ENCODE peak calls at places on chromosomes 5 and 9, in ten cellular contexts. One of them, this sample, is unnamed.

GRCh38 chr9:106417685-106418084 is 445.3 kb upstream of the ZNF462 start:
- DNase-seq in D721Med: no peak
- DNase-seq in fibroblast of mammary gland: no peak
- DNase-seq in IMR-90: no peak
- DNase-seq in A549: no peak
- DNase-seq in Calu3: no peak
- DNase-seq in OCI-LY7: no peak
- DNase-seq in CD14-positive monocyte: no peak
- DNase-seq in transverse colon: no peak
- DNase-seq in upper lobe of right lung: no peak
- DNase-seq in this sample: no peak

GRCh38 chr9:20384642-20385041 is 237.7 kb downstream of the MLLT3 start:
- DNase-seq in fibroblast of mammary gland: peak
- DNase-seq in A549: no peak
- DNase-seq in D721Med: no peak
- DNase-seq in IMR-90: no peak
- DNase-seq in transverse colon: no peak
- DNase-seq in CD14-positive monocyte: no peak
- DNase-seq in Calu3: no peak
- DNase-seq in upper lobe of right lung: no peak
- DNase-seq in OCI-LY7: no peak
- DNase-seq in this sample: no peak

GRCh38 chr9:112132356-112132755 is 42.7 kb downstream of the SUSD1 start:
- DNase-seq in A549: no peak
- DNase-seq in IMR-90: peak
- DNase-seq in upper lobe of right lung: no peak
- DNase-seq in Calu3: no peak
- DNase-seq in OCI-LY7: no peak
- DNase-seq in fibroblast of mammary gland: no peak
- DNase-seq in transverse colon: no peak
- DNase-seq in CD14-positive monocyte: no peak
- DNase-seq in D721Med: no peak
- DNase-seq in this sample: no peak

GRCh38 chr5:178058321-178059012 is 54.9 kb upstream of the N4BP3 start:
- DNase-seq in upper lobe of right lung: no peak
- DNase-seq in A549: no peak
- DNase-seq in IMR-90: no peak
- DNase-seq in transverse colon: no peak
- DNase-seq in OCI-LY7: no peak
- DNase-seq in CD14-positive monocyte: no peak
- DNase-seq in Calu3: no peak
- DNase-seq in fibroblast of mammary gland: no peak
- DNase-seq in D721Med: no peak
- DNase-seq in this sample: no peak

GRCh38 chr9:18829858-18830257 is 203.2 kb downstream of the SAXO1 start:
- DNase-seq in Calu3: no peak
- DNase-seq in A549: no peak
- DNase-seq in fibroblast of mammary gland: peak
- DNase-seq in IMR-90: peak
- DNase-seq in D721Med: no peak
- DNase-seq in upper lobe of right lung: no peak
- DNase-seq in OCI-LY7: no peak
- DNase-seq in transverse colon: no peak
- DNase-seq in CD14-positive monocyte: no peak
- DNase-seq in this sample: no peak

GRCh38 chr9:19057033-19057432 is 7.8 kb downstream of the RRAGA start:
- DNase-seq in OCI-LY7: no peak
- DNase-seq in fibroblast of mammary gland: no peak
- DNase-seq in transverse colon: no peak
- DNase-seq in A549: no peak
- DNase-seq in CD14-positive monocyte: no peak
- DNase-seq in Calu3: no peak
- DNase-seq in D721Med: no peak
- DNase-seq in upper lobe of right lung: no peak
- DNase-seq in IMR-90: no peak
- DNase-seq in this sample: no peak

GRCh38 chr9:128718047-128718446 is 5.9 kb downstream of the ZDHHC12 start:
- DNase-seq in transverse colon: no peak
- DNase-seq in CD14-positive monocyte: peak
- DNase-seq in fibroblast of mammary gland: no peak
- DNase-seq in D721Med: no peak
- DNase-seq in IMR-90: no peak
- DNase-seq in upper lobe of right lung: no peak
- DNase-seq in OCI-LY7: no peak
- DNase-seq in Calu3: no peak
- DNase-seq in A549: no peak
- DNase-seq in this sample: no peak

GRCh38 chr5:179882338-179882737 is 23.7 kb upstream of the MRNIP start:
- DNase-seq in Calu3: no peak
- DNase-seq in D721Med: no peak
- DNase-seq in upper lobe of right lung: no peak
- DNase-seq in fibroblast of mammary gland: no peak
- DNase-seq in OCI-LY7: no peak
- DNase-seq in transverse colon: no peak
- DNase-seq in IMR-90: no peak
- DNase-seq in CD14-positive monocyte: no peak
- DNase-seq in A549: no peak
- DNase-seq in this sample: no peak

GRCh38 chr5:32707394-32707997 is 3.6 kb upstream of the NPR3 start:
- DNase-seq in CD14-positive monocyte: no peak
- DNase-seq in Calu3: no peak
- DNase-seq in fibroblast of mammary gland: peak
- DNase-seq in A549: peak
- DNase-seq in D721Med: no peak
- DNase-seq in transverse colon: no peak
- DNase-seq in upper lobe of right lung: no peak
- DNase-seq in IMR-90: peak
- DNase-seq in OCI-LY7: peak
- DNase-seq in this sample: peak

GRCh38 chr5:23820764-23821471 is 313.5 kb downstream of the PRDM9 start:
- DNase-seq in CD14-positive monocyte: no peak
- DNase-seq in OCI-LY7: peak
- DNase-seq in fibroblast of mammary gland: peak
- DNase-seq in Calu3: peak
- DNase-seq in D721Med: no peak
- DNase-seq in IMR-90: peak
- DNase-seq in transverse colon: no peak
- DNase-seq in A549: peak
- DNase-seq in upper lobe of right lung: no peak
- DNase-seq in this sample: no peak

GRCh38 chr9:91744114-91744513 is 205.9 kb downstream of the ROR2 start:
- DNase-seq in upper lobe of right lung: no peak
- DNase-seq in OCI-LY7: no peak
- DNase-seq in IMR-90: no peak
- DNase-seq in transverse colon: no peak
- DNase-seq in CD14-positive monocyte: no peak
- DNase-seq in Calu3: no peak
- DNase-seq in A549: no peak
- DNase-seq in fibroblast of mammary gland: no peak
- DNase-seq in D721Med: no peak
- DNase-seq in this sample: no peak

GRCh38 chr9:12819436-12820185 is 44.8 kb downstream of the LURAP1L start:
- DNase-seq in OCI-LY7: peak
- DNase-seq in A549: peak
- DNase-seq in CD14-positive monocyte: no peak
- DNase-seq in D721Med: peak
- DNase-seq in IMR-90: no peak
- DNase-seq in upper lobe of right lung: no peak
- DNase-seq in Calu3: peak
- DNase-seq in transverse colon: peak
- DNase-seq in fibroblast of mammary gland: peak
- DNase-seq in this sample: peak

GRCh38 chr9:13857521-13857920 is 456.4 kb downstream of the NFIB start:
- DNase-seq in upper lobe of right lung: no peak
- DNase-seq in fibroblast of mammary gland: peak
- DNase-seq in CD14-positive monocyte: no peak
- DNase-seq in IMR-90: peak
- DNase-seq in Calu3: no peak
- DNase-seq in OCI-LY7: no peak
- DNase-seq in D721Med: no peak
- DNase-seq in A549: no peak
- DNase-seq in transverse colon: no peak
- DNase-seq in this sample: no peak

GRCh38 chr5:158537343-158537742 is 562.4 kb downstream of the EBF1 start:
- DNase-seq in Calu3: no peak
- DNase-seq in transverse colon: no peak
- DNase-seq in fibroblast of mammary gland: no peak
- DNase-seq in D721Med: no peak
- DNase-seq in A549: no peak
- DNase-seq in upper lobe of right lung: no peak
- DNase-seq in OCI-LY7: no peak
- DNase-seq in IMR-90: no peak
- DNase-seq in CD14-positive monocyte: no peak
- DNase-seq in this sample: no peak

GRCh38 chr9:97411440-97411788 is 482 bp upstream of the TDRD7 start:
- DNase-seq in fibroblast of mammary gland: no peak
- DNase-seq in transverse colon: no peak
- DNase-seq in CD14-positive monocyte: no peak
- DNase-seq in A549: no peak
- DNase-seq in Calu3: no peak
- DNase-seq in OCI-LY7: no peak
- DNase-seq in IMR-90: no peak
- DNase-seq in upper lobe of right lung: no peak
- DNase-seq in D721Med: no peak
- DNase-seq in this sample: no peak

DNA sequence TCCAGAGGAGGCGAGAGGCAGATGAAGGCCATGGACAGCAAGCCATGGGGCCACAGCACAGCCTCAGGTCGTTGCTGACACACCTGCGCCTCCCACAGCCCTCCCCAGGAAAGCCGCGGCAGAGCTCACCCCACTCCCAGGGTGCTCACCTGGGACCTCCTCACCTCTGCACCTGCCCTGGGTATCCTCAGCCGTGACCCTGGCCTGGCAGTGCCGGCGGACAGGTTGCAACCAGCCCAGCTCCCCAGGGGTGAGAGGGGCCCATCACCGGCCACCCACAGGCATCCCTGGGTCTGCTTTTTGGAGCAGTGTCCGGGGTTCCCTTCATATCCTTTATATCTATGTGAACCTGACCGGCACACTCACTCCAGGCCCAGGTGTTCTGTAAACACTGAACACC is 30.4 kb upstream of the FCN1 start:
- DNase-seq in OCI-LY7: no peak
- DNase-seq in D721Med: no peak
- DNase-seq in IMR-90: no peak
- DNase-seq in fibroblast of mammary gland: no peak
- DNase-seq in upper lobe of right lung: no peak
- DNase-seq in A549: no peak
- DNase-seq in CD14-positive monocyte: no peak
- DNase-seq in Calu3: no peak
- DNase-seq in transverse colon: no peak
- DNase-seq in this sample: no peak
- TF ChIP-seq CTCF in OCI-LY7: peak
- TF ChIP-seq CTCF in D721Med: no peak
- TF ChIP-seq CTCF in IMR-90: no peak
- TF ChIP-seq CTCF in fibroblast of mammary gland: no peak
- TF ChIP-seq CTCF in upper lobe of right lung: no peak
- TF ChIP-seq CTCF in A549: no peak
- TF ChIP-seq CTCF in CD14-positive monocyte: no peak
- TF ChIP-seq CTCF in Calu3: no peak
- TF ChIP-seq CTCF in transverse colon: no peak
- TF ChIP-seq CTCF in this sample: no peak

GRCh38 chr9:82492274-82492673 is 503.7 kb downstream of the SPATA31D1 start:
- DNase-seq in D721Med: no peak
- DNase-seq in transverse colon: no peak
- DNase-seq in CD14-positive monocyte: no peak
- DNase-seq in IMR-90: no peak
- DNase-seq in fibroblast of mammary gland: no peak
- DNase-seq in A549: no peak
- DNase-seq in OCI-LY7: peak
- DNase-seq in Calu3: no peak
- DNase-seq in upper lobe of right lung: no peak
- DNase-seq in this sample: no peak
- TF ChIP-seq CTCF in D721Med: no peak
- TF ChIP-seq CTCF in transverse colon: no peak
- TF ChIP-seq CTCF in CD14-positive monocyte: no peak
- TF ChIP-seq CTCF in IMR-90: peak
- TF ChIP-seq CTCF in fibroblast of mammary gland: no peak
- TF ChIP-seq CTCF in A549: peak
- TF ChIP-seq CTCF in OCI-LY7: peak
- TF ChIP-seq CTCF in Calu3: no peak
- TF ChIP-seq CTCF in upper lobe of right lung: no peak
- TF ChIP-seq CTCF in this sample: no peak

GRCh38 chr9:78592866-78593265 is 295.9 kb downstream of the PSAT1 start:
- DNase-seq in A549: no peak
- DNase-seq in OCI-LY7: no peak
- DNase-seq in CD14-positive monocyte: no peak
- DNase-seq in fibroblast of mammary gland: peak
- DNase-seq in Calu3: no peak
- DNase-seq in transverse colon: no peak
- DNase-seq in upper lobe of right lung: no peak
- DNase-seq in IMR-90: peak
- DNase-seq in D721Med: no peak
- DNase-seq in this sample: no peak
- TF ChIP-seq CTCF in A549: no peak
- TF ChIP-seq CTCF in OCI-LY7: no peak
- TF ChIP-seq CTCF in CD14-positive monocyte: no peak
- TF ChIP-seq CTCF in fibroblast of mammary gland: no peak
- TF ChIP-seq CTCF in Calu3: no peak
- TF ChIP-seq CTCF in transverse colon: no peak
- TF ChIP-seq CTCF in upper lobe of right lung: no peak
- TF ChIP-seq CTCF in IMR-90: no peak
- TF ChIP-seq CTCF in D721Med: no peak
- TF ChIP-seq CTCF in this sample: no peak

GRCh38 chr5:31269259-31269658 is 75.8 kb downstream of the CDH6 start:
- DNase-seq in IMR-90: no peak
- DNase-seq in OCI-LY7: no peak
- DNase-seq in Calu3: no peak
- DNase-seq in CD14-positive monocyte: no peak
- DNase-seq in upper lobe of right lung: no peak
- DNase-seq in transverse colon: no peak
- DNase-seq in A549: no peak
- DNase-seq in fibroblast of mammary gland: no peak
- DNase-seq in D721Med: no peak
- DNase-seq in this sample: no peak

GRCh38 chr5:31273631-31274378 is 80.3 kb downstream of the CDH6 start:
- DNase-seq in IMR-90: no peak
- DNase-seq in A549: no peak
- DNase-seq in OCI-LY7: no peak
- DNase-seq in upper lobe of right lung: no peak
- DNase-seq in transverse colon: no peak
- DNase-seq in Calu3: no peak
- DNase-seq in D721Med: no peak
- DNase-seq in fibroblast of mammary gland: peak
- DNase-seq in CD14-positive monocyte: no peak
- DNase-seq in this sample: no peak

GRCh38 chr5:31273161-31273560 is 79.7 kb downstream of the CDH6 start:
- DNase-seq in CD14-positive monocyte: no peak
- DNase-seq in A549: no peak
- DNase-seq in IMR-90: peak
- DNase-seq in OCI-LY7: no peak
- DNase-seq in Calu3: no peak
- DNase-seq in fibroblast of mammary gland: no peak
- DNase-seq in transverse colon: no peak
- DNase-seq in D721Med: no peak
- DNase-seq in upper lobe of right lung: no peak
- DNase-seq in this sample: no peak

GRCh38 chr5:31271567-31271966 is 78.1 kb downstream of the CDH6 start:
- DNase-seq in upper lobe of right lung: no peak
- DNase-seq in CD14-positive monocyte: no peak
- DNase-seq in A549: no peak
- DNase-seq in IMR-90: no peak
- DNase-seq in Calu3: no peak
- DNase-seq in D721Med: no peak
- DNase-seq in fibroblast of mammary gland: no peak
- DNase-seq in OCI-LY7: no peak
- DNase-seq in transverse colon: no peak
- DNase-seq in this sample: no peak

GRCh38 chr5:31270396-31270795 is 76.9 kb downstream of the CDH6 start:
- DNase-seq in fibroblast of mammary gland: peak
- DNase-seq in CD14-positive monocyte: no peak
- DNase-seq in upper lobe of right lung: no peak
- DNase-seq in D721Med: no peak
- DNase-seq in A549: peak
- DNase-seq in OCI-LY7: no peak
- DNase-seq in transverse colon: no peak
- DNase-seq in IMR-90: peak
- DNase-seq in Calu3: peak
- DNase-seq in this sample: no peak
- TF ChIP-seq CTCF in fibroblast of mammary gland: peak
- TF ChIP-seq CTCF in CD14-positive monocyte: peak
- TF ChIP-seq CTCF in upper lobe of right lung: peak
- TF ChIP-seq CTCF in D721Med: peak
- TF ChIP-seq CTCF in A549: peak
- TF ChIP-seq CTCF in OCI-LY7: peak
- TF ChIP-seq CTCF in transverse colon: peak
- TF ChIP-seq CTCF in IMR-90: peak
- TF ChIP-seq CTCF in Calu3: no peak
- TF ChIP-seq CTCF in this sample: peak

This sample was measured in GM13977.